ENCODE peak calls at places on chromosomes 3 and 15, in seven cellular contexts. Q, R, F, A, H, N and B are unnamed samples.

GRCh38 chr3:196632033-196632751 is 7.3 kb upstream of the NRROS start:
- DNase-seq in Q (peak; percentile 56), R (peak; percentile 90), F (peak; percentile 95), A (peak; percentile 91), H (peak; percentile 90), N (peak; percentile 95), B (peak; percentile 95)

GRCh38 chr3:149282836-149283235 is 50.6 kb downstream of the TM4SF18 start:
- DNase-seq in Q (no peak), R (no peak), F (no peak), A (no peak), H (no peak), N (no peak), B (no peak)

GRCh38 chr3:111978493-111978832 is 363 bp upstream of the ABHD10 start:
- DNase-seq in Q (no peak), R (no peak), F (no peak), A (no peak), H (no peak), N (no peak), B (no peak)

GRCh38 chr15:34609658-34610057 is 26.2 kb upstream of the GOLGA8B start:
- DNase-seq in Q (no peak), R (no peak), F (no peak), A (no peak), H (no peak), N (no peak), B (no peak)

GRCh38 chr15:78083186-78083585 is 5.7 kb upstream of the TBC1D2B start:
- DNase-seq in Q (no peak), R (no peak), F (no peak), A (no peak), H (no peak), N (no peak), B (no peak)

GRCh38 chr3:71732637-71733036 is 7.4 kb upstream of the EIF4E3 start:
- DNase-seq in Q (no peak), R (no peak), F (no peak), A (no peak), H (no peak), N (no peak), B (no peak)

GRCh38 chr3:168096210-168096795 is 579 bp upstream of the GOLIM4 start:
- DNase-seq in Q (peak; percentile 83), R (peak; percentile 75), F (peak; percentile 86), A (peak; percentile 84), H (peak; percentile 96), N (peak; percentile 56), B (peak; percentile 67)

GRCh38 chr15:29668120-29668602 is 154.1 kb downstream of the TJP1 start:
- DNase-seq in Q (peak; percentile 93), R (peak; percentile 65), F (peak; percentile 84), A (peak; percentile 91), H (peak; percentile 90), N (peak; percentile 96), B (peak; percentile 91)

GRCh38 chr15:66615846-66616245 is 50.0 kb upstream of the LCTL start:
- DNase-seq in Q (no peak), R (no peak), F (no peak), A (no peak), H (no peak), N (no peak), B (no peak)

GRCh38 chr3:110932515-110933095 is 139.0 kb upstream of the NECTIN3 start:
- DNase-seq in Q (no peak), R (no peak), F (no peak), A (no peak), H (peak; percentile 20), N (no peak), B (no peak)

GRCh38 chr3:14950274-14950673 is 2.9 kb downstream of the NR2C2 start:
- DNase-seq in Q (no peak), R (no peak), F (no peak), A (no peak), H (no peak), N (no peak), B (no peak)

GRCh38 chr3:128619146-128619890 is 31.3 kb downstream of the RPN1 start:
- DNase-seq in Q (no peak), R (no peak), F (no peak), A (no peak), H (peak; percentile 94), N (no peak), B (no peak)

DNA sequence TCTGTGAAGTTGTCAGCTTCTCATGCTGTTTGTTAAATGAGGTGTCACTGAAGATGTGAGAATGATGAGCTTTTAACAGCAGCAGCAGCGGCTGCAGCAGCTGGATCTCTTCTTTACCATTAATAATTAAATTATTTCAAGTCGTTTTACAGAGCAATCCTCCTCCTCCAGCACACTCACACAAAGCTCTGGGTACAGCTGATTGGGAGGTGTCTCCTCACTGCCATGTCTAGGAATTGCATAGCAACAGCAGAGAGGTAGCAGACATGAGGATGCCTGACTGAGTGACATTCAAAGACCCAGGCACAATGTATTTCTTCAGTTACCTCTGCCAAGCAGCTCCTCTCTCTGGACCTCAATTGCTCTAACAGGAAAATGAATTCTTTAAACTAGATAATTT is 46.6 kb upstream of the PLAAT1 start:
- DNase-seq in Q (no peak), R (no peak), F (peak; percentile 4), A (no peak), H (no peak), N (no peak), B (no peak)
- TF ChIP-seq EZH2phosphoT487 in Q (no peak), R (no peak), F (no peak), A (no peak), H (no peak), N (no peak), B (no peak)

GRCh38 chr3:33977227-33977626 is 178.8 kb downstream of the PDCD6IP start:
- DNase-seq in Q (no peak), R (no peak), F (no peak), A (no peak), H (no peak), N (no peak), B (no peak)

GRCh38 chr3:33982269-33982798 is 183.9 kb downstream of the PDCD6IP start:
- DNase-seq in Q (no peak), R (no peak), F (no peak), A (no peak), H (peak; percentile 16), N (no peak), B (no peak)

GRCh38 chr3:33975463-33975862 is 177.0 kb downstream of the PDCD6IP start:
- DNase-seq in Q (no peak), R (no peak), F (no peak), A (no peak), H (peak; percentile 24), N (no peak), B (no peak)

DNA sequence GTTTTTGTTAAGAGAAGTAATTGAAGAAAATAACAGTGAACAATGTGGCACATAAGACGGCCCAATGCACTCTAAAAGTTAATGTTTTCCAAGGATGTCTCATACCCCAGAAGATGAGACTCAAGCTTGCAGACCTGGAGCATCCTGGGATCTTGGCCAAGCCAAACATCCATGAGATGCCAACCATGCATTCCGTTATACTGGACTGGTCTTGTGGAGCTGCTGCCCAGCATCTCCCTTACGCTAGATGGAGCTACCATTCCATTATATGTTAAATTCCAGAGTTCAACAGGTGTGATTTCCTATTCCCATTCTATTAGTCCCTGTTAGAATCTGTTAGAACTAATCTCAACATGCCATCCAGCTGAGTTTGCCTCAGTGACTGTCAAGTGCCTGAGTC is 181.8 kb downstream of the PDCD6IP start:
- DNase-seq in Q (peak; percentile 8), R (peak; percentile 42), F (peak; percentile 8), A (peak; percentile 54), H (peak; percentile 89), N (peak; percentile 46), B (peak; percentile 51)
- TF ChIP-seq EZH2phosphoT487 in Q (no peak), R (no peak), F (no peak), A (no peak), H (no peak), N (no peak), B (no peak)

DNA sequence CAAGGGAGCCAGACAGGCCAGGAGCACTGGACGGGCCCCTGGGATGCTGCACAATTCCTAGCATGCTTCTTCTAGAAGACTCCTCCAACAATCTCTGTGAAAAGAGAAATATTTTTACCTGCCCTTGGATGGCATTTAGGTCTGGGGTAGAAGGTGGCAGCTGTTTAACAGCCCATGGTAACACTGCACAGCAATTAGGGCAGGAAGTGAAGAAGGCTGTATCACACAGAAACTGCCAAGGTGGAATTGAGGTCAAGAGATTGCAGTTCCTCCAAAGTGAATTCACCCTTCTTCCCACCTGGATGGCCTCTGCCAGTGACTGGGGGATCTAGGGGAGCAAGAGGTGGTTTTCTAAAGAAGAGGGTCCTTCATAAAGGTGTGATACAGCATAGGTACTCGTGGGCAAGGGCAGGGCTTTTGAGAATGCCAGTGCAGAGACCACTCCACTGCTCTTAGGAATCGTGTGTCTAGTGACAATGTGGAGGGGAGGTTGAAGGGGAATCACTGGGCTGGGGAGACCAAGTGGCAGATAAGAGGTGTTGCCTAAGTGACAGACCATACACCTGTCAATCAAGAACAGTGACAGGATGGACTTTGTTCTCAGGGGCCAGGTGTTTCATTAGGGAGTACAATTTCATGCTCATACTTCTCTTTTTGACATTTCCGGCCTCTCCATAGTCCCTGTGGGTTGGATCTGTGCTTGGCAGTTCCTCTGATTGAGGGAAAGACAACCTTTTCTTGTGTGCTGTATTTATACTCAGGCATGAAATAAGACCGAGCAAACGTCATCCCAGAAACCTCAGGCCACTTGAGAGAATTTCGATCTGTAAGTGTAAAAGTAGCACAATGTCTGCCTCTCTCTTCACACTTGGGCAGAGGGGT is 83.5 kb upstream of the BCL6 start:
- DNase-seq in Q (no peak), R (peak; percentile 89), F (no peak), A (peak; percentile 33), H (no peak), N (no peak), B (no peak)
- TF ChIP-seq EZH2phosphoT487 in Q (no peak), R (no peak), F (no peak), A (no peak), H (no peak), N (no peak), B (no peak)

GRCh38 chr3:141083226-141083625 is 32.1 kb downstream of the SPSB4 start:
- DNase-seq in Q (no peak), R (no peak), F (no peak), A (no peak), H (no peak), N (no peak), B (no peak)

GRCh38 chr3:141086188-141086587 is 35.0 kb downstream of the SPSB4 start:
- DNase-seq in Q (no peak), R (no peak), F (no peak), A (no peak), H (no peak), N (no peak), B (no peak)

GRCh38 chr3:141085331-141086047 is 34.3 kb downstream of the SPSB4 start:
- DNase-seq in Q (no peak), R (no peak), F (no peak), A (no peak), H (no peak), N (no peak), B (no peak)

GRCh38 chr3:141082064-141082463 is 30.9 kb downstream of the SPSB4 start:
- DNase-seq in Q (no peak), R (no peak), F (no peak), A (no peak), H (no peak), N (no peak), B (no peak)

DNA sequence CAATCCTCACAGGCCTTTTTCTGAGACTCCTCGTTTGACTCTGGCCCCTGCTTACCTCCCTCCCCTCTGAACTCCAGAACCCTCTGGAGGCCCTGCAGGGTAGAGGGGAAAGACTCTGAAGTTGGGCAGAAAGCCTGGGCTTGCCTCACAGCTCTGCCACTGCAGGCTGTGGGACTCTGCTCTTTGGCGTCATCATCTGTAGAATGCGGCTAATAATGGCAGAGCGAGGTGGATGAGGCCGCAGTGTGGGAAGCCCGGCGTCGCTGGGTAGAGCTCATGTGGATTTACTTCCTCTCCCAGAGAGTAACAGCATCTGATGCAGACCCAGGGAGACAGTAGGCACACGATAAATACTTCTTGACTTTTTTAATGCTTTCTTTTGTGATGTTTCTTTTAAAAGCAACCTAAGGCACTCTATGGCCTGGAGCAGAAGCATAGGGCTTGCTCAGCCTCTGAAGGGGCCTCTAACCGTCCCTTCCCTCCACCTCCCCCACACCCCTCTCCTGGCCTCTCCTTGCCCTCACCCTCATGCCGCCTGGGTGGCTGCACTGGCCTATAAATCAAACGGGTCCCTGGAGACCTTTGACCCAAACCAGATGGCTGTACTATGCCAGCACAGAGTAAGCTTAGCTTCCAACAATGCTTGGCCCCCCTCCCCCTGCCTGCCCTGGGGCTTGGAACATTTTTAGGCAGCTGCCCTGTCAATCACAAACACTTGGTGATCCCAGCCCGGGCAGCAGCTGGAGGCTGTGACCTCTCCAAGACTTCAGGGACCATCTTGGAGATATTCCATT is 32.9 kb downstream of the SPSB4 start:
- DNase-seq in Q (no peak), R (no peak), F (no peak), A (peak; percentile 36), H (no peak), N (no peak), B (peak; percentile 86)
- TF ChIP-seq EZH2phosphoT487 in Q (no peak), R (no peak), F (no peak), A (no peak), H (no peak), N (no peak), B (no peak)